ENCODE peak calls at places on chromosomes 7 and 10, in eight cellular contexts. O is AG08396, F is renal cortical epithelial cell, R is foreskin keratinocyte, E is heart right ventricle, C is LoVo, D is WTC11, N is NCI-H1417. B is an unnamed sample.

GRCh38 chr10:31768467-31768866 is 160.2 kb downstream of the ARHGAP12 start:
- DNase-seq in D (no peak), F (no peak), C (no peak), O (no peak), E (no peak), N (no peak), R (no peak), B (no peak)

GRCh38 chr10:58010076-58010475 is 257.6 kb downstream of the IPMK start:
- DNase-seq in E (no peak), F (no peak), R (no peak), D (no peak), N (peak), O (no peak), C (no peak), B (no peak)

GRCh38 chr10:48533951-48534720 is 70.7 kb downstream of the ARHGAP22 start:
- DNase-seq in E (no peak), F (peak), O (peak), R (no peak), C (no peak), N (no peak), D (peak), B (no peak)

GRCh38 chr7:148884299-148885022 is 370 bp upstream of the EZH2 start:
- DNase-seq in E (peak), F (peak), N (peak), O (peak), D (peak), C (peak), R (peak), B (peak)

GRCh38 chr7:149732111-149732561 is 41.3 kb downstream of the ZNF467 start:
- DNase-seq in F (no peak), N (no peak), E (no peak), C (no peak), O (no peak), R (no peak), D (no peak), B (no peak)

GRCh38 chr10:110456523-110457091 is 41.1 kb upstream of the DUSP5 start:
- DNase-seq in F (peak), R (peak), N (no peak), D (no peak), C (no peak), O (no peak), E (no peak), B (no peak)

GRCh38 chr10:1233031-1233430 is 176.8 kb downstream of the WDR37 start:
- DNase-seq in N (no peak), D (no peak), E (no peak), F (no peak), R (no peak), O (no peak), C (no peak), B (no peak)

GRCh38 chr7:142097571-142097970 is 13.9 kb upstream of the MGAM2 start:
- DNase-seq in F (no peak), E (no peak), D (no peak), R (no peak), C (peak), O (no peak), N (no peak), B (no peak)

GRCh38 chr10:3036155-3036554 is 31.2 kb upstream of the PFKP start:
- DNase-seq in E (no peak), N (no peak), O (no peak), C (no peak), D (no peak), R (no peak), F (no peak), B (no peak)

GRCh38 chr7:20284398-20285143 is 46.1 kb upstream of the ITGB8 start:
- DNase-seq in D (no peak), R (no peak), N (no peak), E (no peak), F (peak), C (no peak), O (no peak), B (no peak)

GRCh38 chr7:121428857-121429489 is 32.9 kb upstream of the FAM3C start:
- DNase-seq in R (peak), E (no peak), F (peak), N (no peak), D (no peak), C (no peak), O (no peak), B (peak)

GRCh38 chr10:69179089-69179742 is 818 bp upstream of the SUPV3L1 start:
- DNase-seq in D (no peak), R (no peak), O (peak), C (no peak), F (no peak), N (no peak), E (no peak), B (no peak)

GRCh38 chr10:102450374-102451104 is 804 bp downstream of the C10orf95 start:
- DNase-seq in D (peak), O (peak), F (no peak), R (peak), E (peak), C (peak), N (peak), B (peak)

GRCh38 chr10:11730779-11731178 is 11.4 kb upstream of the ECHDC3 start:
- DNase-seq in D (no peak), C (no peak), R (no peak), N (no peak), O (no peak), F (no peak), E (no peak), B (no peak)

GRCh38 chr7:155506854-155507337 is 39.5 kb downstream of the CNPY1 start:
- DNase-seq in E (no peak), N (no peak), O (no peak), D (peak), F (no peak), C (no peak), R (no peak), B (no peak)

GRCh38 chr10:56874950-56875349 is 513.9 kb upstream of the ZWINT start:
- DNase-seq in O (no peak), F (no peak), N (no peak), R (no peak), C (no peak), E (no peak), D (no peak), B (no peak)

GRCh38 chr10:3897156-3897555 is 112.1 kb upstream of the KLF6 start:
- DNase-seq in N (no peak), C (no peak), E (no peak), O (no peak), D (no peak), R (peak), F (no peak), B (peak)

GRCh38 chr7:48246073-48246472 is 74.8 kb downstream of the ABCA13 start:
- DNase-seq in D (no peak), N (no peak), F (no peak), O (no peak), E (no peak), R (no peak), C (no peak), B (no peak)

GRCh38 chr10:3764626-3765375 is 20.2 kb downstream of the KLF6 start:
- DNase-seq in C (no peak), N (no peak), D (no peak), R (no peak), E (no peak), F (no peak), O (no peak), B (no peak)

GRCh38 chr10:35259769-35260397 is 76.4 kb upstream of the CCNY start:
- DNase-seq in R (peak), E (no peak), C (peak), F (peak), N (no peak), O (peak), D (no peak), B (peak)

GRCh38 chr10:49549640-49550346 is 10.9 kb upstream of the ERCC6 start:
- DNase-seq in D (no peak), O (no peak), C (no peak), R (no peak), F (no peak), N (no peak), E (no peak), B (no peak)

GRCh38 chr10:116766241-116767198 is 24.2 kb upstream of the HSPA12A start:
- DNase-seq in E (no peak), N (no peak), F (peak), R (no peak), D (no peak), O (no peak), C (no peak), B (no peak)

GRCh38 chr7:157668221-157668883 is 331.5 kb downstream of the DNAJB6 start:
- DNase-seq in D (no peak), F (no peak), C (no peak), N (no peak), E (no peak), O (no peak), R (no peak), B (no peak)

GRCh38 chr10:5194431-5194830 is 2.2 kb upstream of the AKR1C4 start:
- DNase-seq in C (no peak), R (no peak), O (no peak), D (no peak), N (no peak), E (no peak), F (no peak), B (no peak)

GRCh38 chr10:43230909-43231522 is 35.8 kb downstream of the RASGEF1A start:
- DNase-seq in E (no peak), F (no peak), R (no peak), D (no peak), C (no peak), N (no peak), O (no peak), B (peak)

GRCh38 chr10:59885430-59886134 is 20.8 kb downstream of the CCDC6 start:
- DNase-seq in C (no peak), F (no peak), N (no peak), O (no peak), D (no peak), E (no peak), R (no peak), B (no peak)

GRCh38 chr7:75989084-75989725 is 5.2 kb downstream of the TMEM120A start:
- DNase-seq in E (peak), F (no peak), C (no peak), R (no peak), N (no peak), D (no peak), O (no peak), B (no peak)